ENCODE peak calls at places on chromosomes 11 and 22, in ten cellular contexts. O, S, I, B, P, T, U, K, Q and W are unnamed samples.

GRCh38 chr22:37519268-37520195 is at the start of gene CARD10:
- DNase-seq in K (no peak), Q (no peak), U (no peak), S (no peak), P (peak; percentile 43), T (no peak), I (no peak), B (no peak), O (no peak), W (no peak)

GRCh38 chr11:17738350-17739207 is 4.0 kb downstream of the KCNC1 start:
- DNase-seq in I (no peak), U (no peak), O (peak; percentile 52), S (no peak), P (no peak), Q (no peak), K (no peak), B (no peak), T (no peak), W (no peak)

GRCh38 chr22:45484742-45485141 is 17.9 kb upstream of the FBLN1 start:
- DNase-seq in K (no peak), S (no peak), B (no peak), Q (no peak), I (no peak), U (no peak), P (no peak), O (peak; percentile 32), T (no peak), W (no peak)

GRCh38 chr11:2830030-2830812 is 55.4 kb downstream of the CDKN1C start:
- DNase-seq in U (no peak), B (no peak), S (peak; percentile 42), K (no peak), Q (no peak), O (peak; percentile 51), P (no peak), I (no peak), T (no peak), W (no peak)

GRCh38 chr11:111836766-111837165 is 34.6 kb downstream of the ALG9 start:
- DNase-seq in O (no peak), B (no peak), T (no peak), Q (no peak), K (no peak), I (peak; percentile 37), U (no peak), S (no peak), P (no peak), W (no peak)

GRCh38 chr22:44337658-44338004 is 24.9 kb upstream of the SHISAL1 start:
- DNase-seq in P (peak; percentile 81), B (no peak), O (no peak), T (peak; percentile 60), K (peak; percentile 69), Q (peak; percentile 46), U (peak; percentile 81), I (peak; percentile 64), S (no peak), W (peak; percentile 66)

GRCh38 chr11:56905442-56905841 is 83.3 kb upstream of the OR5AK2 start:
- DNase-seq in S (no peak), Q (no peak), K (no peak), U (no peak), T (no peak), B (no peak), I (no peak), P (no peak), O (no peak), W (no peak)

GRCh38 chr11:126233391-126233790 is 21.8 kb downstream of the FAM118B start:
- DNase-seq in B (no peak), S (no peak), I (no peak), P (peak; percentile 45), T (no peak), K (no peak), O (no peak), U (no peak), Q (no peak), W (no peak)

GRCh38 chr11:62854825-62855570 is 15.6 kb upstream of the WDR74 start:
- DNase-seq in U (no peak), T (no peak), P (no peak), Q (no peak), B (no peak), I (no peak), O (no peak), K (peak; percentile 30), S (no peak), W (no peak)

GRCh38 chr22:38490475-38490874 is 15.6 kb downstream of the DDX17 start:
- DNase-seq in P (no peak), U (no peak), S (no peak), Q (no peak), B (no peak), T (no peak), K (no peak), O (no peak), I (no peak), W (peak; percentile 19)

GRCh38 chr11:36407360-36407759 is 102.7 kb downstream of the TRAF6 start:
- DNase-seq in U (no peak), S (no peak), T (no peak), K (no peak), I (no peak), O (no peak), B (no peak), Q (no peak), P (no peak), W (no peak)

GRCh38 chr22:28930357-28931007 is 47.1 kb downstream of the ZNRF3 start:
- DNase-seq in O (no peak), B (no peak), P (no peak), T (no peak), S (no peak), U (no peak), K (peak; percentile 33), I (peak; percentile 68), Q (no peak), W (no peak)

GRCh38 chr11:61696602-61697001 is 16.4 kb downstream of the DAGLA start:
- DNase-seq in P (peak; percentile 54), K (no peak), O (no peak), I (no peak), S (no peak), U (peak; percentile 59), Q (peak; percentile 34), B (no peak), T (no peak), W (no peak)

GRCh38 chr11:61693897-61694840 is 14.0 kb downstream of the DAGLA start:
- DNase-seq in B (no peak), U (no peak), Q (no peak), S (no peak), O (no peak), T (no peak), K (no peak), I (no peak), P (no peak), W (peak; percentile 44)

GRCh38 chr11:61695917-61696316 is 15.7 kb downstream of the DAGLA start:
- DNase-seq in U (peak; percentile 84), P (peak; percentile 87), S (peak; percentile 76), T (peak; percentile 59), B (peak; percentile 14), O (peak; percentile 89), Q (peak; percentile 83), K (peak; percentile 59), I (peak; percentile 71), W (peak; percentile 91)

GRCh38 chr11:61697093-61697492 is 16.9 kb downstream of the DAGLA start:
- DNase-seq in U (no peak), P (peak; percentile 85), B (no peak), K (no peak), S (no peak), O (peak; percentile 73), Q (peak; percentile 82), I (no peak), T (no peak), W (peak; percentile 99)

GRCh38 chr11:61694971-61695706 is 14.9 kb downstream of the DAGLA start:
- DNase-seq in U (peak; percentile 82), I (no peak), K (no peak), T (no peak), Q (no peak), B (no peak), S (no peak), P (no peak), O (peak; percentile 79), W (peak; percentile 64)
- TF ChIP-seq CTCF in U (no peak), I (no peak), K (peak; percentile 33), T (peak; percentile 30), Q (no peak), B (peak; percentile 14), S (no peak), P (no peak), O (peak; percentile 10), W (peak; percentile 60)

DNA sequence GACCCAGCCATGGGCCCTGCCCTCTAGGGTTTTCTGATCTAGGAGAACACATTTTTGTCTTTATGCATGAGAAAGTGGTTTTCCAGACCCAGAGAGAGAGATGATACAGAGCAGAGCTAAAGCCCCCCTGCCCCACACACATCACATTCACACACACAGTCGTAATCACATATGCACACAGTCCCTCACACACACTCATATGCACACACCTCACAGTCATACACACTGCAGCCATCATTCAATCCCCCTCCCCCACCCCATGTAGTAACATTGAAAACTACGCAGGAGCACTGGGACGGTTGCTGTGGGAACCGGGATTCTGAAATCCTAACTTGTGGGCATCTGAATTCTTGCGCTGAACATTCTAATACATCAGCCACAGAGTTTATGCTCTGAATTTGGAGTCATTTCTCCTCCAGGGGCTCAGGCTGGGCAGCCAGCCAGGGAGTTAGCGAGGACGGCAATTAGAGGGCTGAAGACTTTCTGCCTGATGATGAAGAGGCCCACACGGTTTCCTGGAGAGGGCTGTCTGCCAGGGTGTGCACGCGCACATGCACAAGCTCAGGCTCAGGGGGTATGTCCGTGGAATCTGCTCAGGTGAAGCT is 32.7 kb downstream of the CD6 start:
- DNase-seq in T (no peak), O (no peak), P (no peak), S (peak; percentile 26), B (no peak), U (no peak), K (peak; percentile 10), I (peak; percentile 68), Q (no peak), W (no peak)
- TF ChIP-seq CTCF in T (no peak), O (no peak), P (no peak), S (no peak), B (no peak), U (no peak), K (no peak), I (no peak), Q (no peak), W (no peak)

DNA sequence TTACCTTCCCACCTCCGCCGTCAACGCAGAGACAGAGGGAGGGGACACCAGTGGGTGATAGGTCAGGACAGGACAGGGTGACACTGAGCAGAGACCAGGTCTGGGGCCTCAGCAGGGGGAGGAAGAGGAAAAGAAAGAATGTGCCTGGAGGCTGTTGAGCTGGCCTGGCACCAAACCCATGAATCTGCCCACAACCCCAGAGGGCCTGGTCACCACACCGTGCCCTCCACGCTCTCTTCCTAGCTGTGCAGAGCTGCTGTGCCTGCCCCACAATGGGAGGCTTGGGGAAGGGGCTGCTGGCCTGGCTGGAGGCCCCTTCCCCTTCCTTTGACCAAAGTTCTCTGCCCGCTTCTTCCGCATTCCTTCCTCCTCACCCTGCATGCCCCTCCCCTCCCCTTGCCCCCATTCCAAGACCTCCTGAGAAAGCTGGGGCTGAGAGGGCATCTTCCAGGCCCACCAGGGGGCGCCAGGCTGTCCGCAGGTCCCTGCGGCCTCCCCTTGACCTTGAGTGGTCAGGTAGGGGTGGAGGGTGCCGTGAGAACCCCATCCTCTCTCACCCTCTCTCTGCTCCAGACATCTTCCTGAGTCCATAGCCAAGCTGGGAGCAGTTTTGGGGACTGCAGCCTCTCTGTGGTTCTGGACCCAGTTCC is 11.0 kb upstream of the CACNA1I start:
- DNase-seq in K (no peak), Q (no peak), B (no peak), O (no peak), T (peak; percentile 13), I (no peak), U (no peak), S (no peak), P (no peak), W (peak; percentile 81)
- TF ChIP-seq CTCF in K (peak; percentile 39), Q (peak; percentile 27), B (peak; percentile 44), O (peak; percentile 27), T (peak; percentile 45), I (peak; percentile 29), U (no peak), S (peak; percentile 21), P (peak; percentile 47), W (peak; percentile 96)

GRCh38 chr11:118658372-118659313 is 20.8 kb downstream of the TREH start:
- DNase-seq in Q (peak; percentile 38), K (no peak), T (no peak), P (no peak), U (peak; percentile 41), B (no peak), I (no peak), S (no peak), O (no peak), W (no peak)
- TF ChIP-seq CTCF in Q (no peak), K (no peak), T (peak; percentile 23), P (peak; percentile 29), U (no peak), B (peak; percentile 12), I (peak; percentile 8), S (no peak), O (no peak), W (no peak)